ENCODE peak calls at places on chromosomes 1 and 21, in eight cellular contexts. P is hepatocyte, G is left ventricle myocardium inferior, H is IMR-90, M is esophagus squamous epithelium, X is GM23338, R is tibial artery, A is pancreas. N is an unnamed sample.

GRCh38 chr21:21268061-21268471 is 269.9 kb downstream of the NCAM2 start:
- DNase-seq in P (no peak), G (no peak), H (peak; percentile 4), M (no peak), X (no peak), R (no peak), A (no peak), N (no peak)

GRCh38 chr21:38351961-38352521 is 95.2 kb downstream of the KCNJ15 start:
- DNase-seq in P (no peak), G (no peak), H (peak; percentile 90), M (no peak), X (peak; percentile 45), R (no peak), A (no peak), N (peak; percentile 66)

GRCh38 chr1:7902478-7903084 is 38.1 kb downstream of the TNFRSF9 start:
- DNase-seq in P (peak; percentile 84), G (peak; percentile 52), H (peak; percentile 70), M (no peak), X (peak; percentile 96), R (peak; percentile 73), A (peak; percentile 68), N (peak; percentile 89)

GRCh38 chr1:119001181-119002018 is 13.3 kb upstream of the TBX15 start:
- DNase-seq in P (no peak), G (no peak), H (no peak), M (no peak), X (peak; percentile 60), R (peak; percentile 82), A (no peak), N (peak; percentile 67)

GRCh38 chr1:115323366-115324004 is 14.6 kb downstream of the NGF start:
- DNase-seq in P (peak; percentile 62), G (no peak), H (peak; percentile 76), M (no peak), X (no peak), R (no peak), A (no peak), N (no peak)

GRCh38 chr1:202107321-202107761 is 15.4 kb upstream of the GPR37L1 start:
- DNase-seq in P (no peak), G (peak; percentile 78), H (no peak), M (no peak), X (no peak), R (no peak), A (peak; percentile 93), N (peak; percentile 67)

GRCh38 chr1:81126989-81127571 is 673.7 kb upstream of the ADGRL2 start:
- DNase-seq in P (no peak), G (no peak), H (peak; percentile 49), M (no peak), X (no peak), R (no peak), A (no peak), N (no peak)

GRCh38 chr21:46127239-46128105 is 27.9 kb downstream of the FTCD start:
- DNase-seq in P (no peak), G (no peak), H (no peak), M (no peak), X (no peak), R (peak; percentile 62), A (peak; percentile 49), N (peak; percentile 44)

GRCh38 chr1:235304549-235305451 is 23.2 kb downstream of the ARID4B start:
- DNase-seq in P (no peak), G (no peak), H (peak; percentile 31), M (no peak), X (no peak), R (no peak), A (no peak), N (no peak)

GRCh38 chr1:183477986-183478781 is 5.9 kb downstream of the SMG7 start:
- DNase-seq in P (no peak), G (no peak), H (no peak), M (no peak), X (no peak), R (no peak), A (no peak), N (no peak)

GRCh38 chr1:53860967-53861411 is 22.9 kb upstream of the NDC1 start:
- DNase-seq in P (peak; percentile 82), G (no peak), H (peak; percentile 61), M (no peak), X (peak; percentile 88), R (no peak), A (no peak), N (peak; percentile 76)

GRCh38 chr1:6544831-6545230 is 9.5 kb downstream of the NOL9 start:
- DNase-seq in P (no peak), G (no peak), H (peak; percentile 80), M (no peak), X (no peak), R (no peak), A (no peak), N (no peak)

GRCh38 chr1:59298710-59299346 is 1.9 kb downstream of the FGGY start:
- DNase-seq in P (peak; percentile 35), G (no peak), H (peak; percentile 62), M (no peak), X (no peak), R (no peak), A (no peak), N (no peak)

GRCh38 chr1:47776554-47777156 is 220.5 kb downstream of the TRABD2B start:
- DNase-seq in P (no peak), G (no peak), H (no peak), M (no peak), X (peak; percentile 24), R (no peak), A (no peak), N (no peak)

GRCh38 chr21:43866659-43867331 is 1.8 kb downstream of the AGPAT3 start:
- DNase-seq in P (peak; percentile 80), G (no peak), H (no peak), M (no peak), X (no peak), R (no peak), A (peak; percentile 71), N (no peak)

GRCh38 chr1:223084466-223084865 is 58.6 kb downstream of the TLR5 start:
- DNase-seq in P (no peak), G (no peak), H (no peak), M (no peak), X (no peak), R (no peak), A (no peak), N (no peak)

GRCh38 chr1:111976332-111976731 is 13.1 kb downstream of the KCND3 start:
- DNase-seq in P (no peak), G (no peak), H (no peak), M (no peak), X (no peak), R (no peak), A (no peak), N (no peak)

GRCh38 chr21:45634511-45635183 is 8.9 kb upstream of the PCBP3 start:
- DNase-seq in P (no peak), G (no peak), H (peak; percentile 18), M (no peak), X (no peak), R (no peak), A (no peak), N (no peak)

GRCh38 chr1:52474807-52475206 is 70.4 kb downstream of the PRPF38A start:
- DNase-seq in P (no peak), G (no peak), H (no peak), M (no peak), X (no peak), R (no peak), A (no peak), N (no peak)

GRCh38 chr21:43340491-43341348 is 86.2 kb downstream of the SIK1 start:
- DNase-seq in P (peak; percentile 91), G (no peak), H (peak; percentile 95), M (no peak), X (no peak), R (no peak), A (no peak), N (peak; percentile 68)

DNA sequence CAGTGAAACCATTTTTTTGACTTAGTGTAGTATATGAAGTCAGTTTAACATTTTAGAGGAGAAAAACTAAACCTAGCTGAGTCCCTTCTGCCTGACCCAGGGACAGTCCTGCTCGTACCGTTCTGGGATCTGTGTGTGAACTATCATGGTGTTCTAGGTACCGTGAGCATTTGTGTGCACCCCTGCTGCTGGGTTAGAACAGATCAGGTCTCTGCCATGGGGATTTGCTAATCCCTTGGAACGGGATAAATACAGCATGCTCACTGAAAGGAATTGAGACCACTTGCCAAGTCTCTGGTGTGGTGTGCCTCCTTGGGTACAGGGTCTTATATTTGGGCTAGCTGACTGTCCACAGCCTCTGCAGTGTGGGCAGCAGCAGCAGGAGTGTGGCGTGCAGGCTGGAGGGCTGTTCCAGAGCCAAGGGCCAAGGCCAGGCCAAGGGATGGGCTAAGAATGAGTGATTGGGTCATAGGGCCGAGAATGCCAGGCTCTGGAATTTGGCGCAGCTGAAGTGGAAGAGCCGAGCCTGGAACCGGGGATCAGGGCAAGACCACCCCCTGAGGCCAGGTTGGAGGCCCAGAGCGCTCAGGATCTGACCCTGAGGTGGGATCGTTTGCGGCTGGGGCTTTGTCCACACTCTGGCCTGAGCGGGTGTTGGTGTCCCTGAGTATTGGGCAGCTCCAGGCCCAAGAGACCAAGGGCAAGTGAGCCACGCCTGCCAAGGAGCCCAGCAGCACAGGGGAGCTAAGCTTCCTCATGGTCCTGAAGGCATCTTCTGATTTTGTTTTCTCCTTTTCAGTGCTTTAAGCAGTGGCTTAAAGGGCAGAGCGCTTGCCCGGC is 66.3 kb downstream of the VPS26C start:
- DNase-seq in P (no peak), G (no peak), H (no peak), M (no peak), X (no peak), R (no peak), A (no peak), N (no peak)
- H3K36me3 ChIP-seq in P (no peaks in the 10 kb centered on the region), G (peaks cover 74% of the 10 kb centered on the region), H (peaks cover 38% of the 10 kb centered on the region), M (no peaks in the 10 kb centered on the region), X (no peaks in the 10 kb centered on the region), R (peaks cover 49% of the 10 kb centered on the region), A (peaks cover 6% of the 10 kb centered on the region), N (peaks cover 94% of the 10 kb centered on the region)

GRCh38 chr1:19010995-19011696 is 54.7 kb upstream of the IFFO2 start:
- DNase-seq in P (peak; percentile 95), G (peak; percentile 32), H (peak; percentile 97), M (no peak), X (no peak), R (peak; percentile 94), A (peak; percentile 79), N (peak; percentile 83)
- H3K4me3 ChIP-seq in P (no peak overlapping the region), G (no peak overlapping the region), H (no peak overlapping the region), M (peak overlapping the region; percentile 32), X (no peak overlapping the region), R (no peak overlapping the region), A (no peak overlapping the region), N (no peak overlapping the region)

DNA sequence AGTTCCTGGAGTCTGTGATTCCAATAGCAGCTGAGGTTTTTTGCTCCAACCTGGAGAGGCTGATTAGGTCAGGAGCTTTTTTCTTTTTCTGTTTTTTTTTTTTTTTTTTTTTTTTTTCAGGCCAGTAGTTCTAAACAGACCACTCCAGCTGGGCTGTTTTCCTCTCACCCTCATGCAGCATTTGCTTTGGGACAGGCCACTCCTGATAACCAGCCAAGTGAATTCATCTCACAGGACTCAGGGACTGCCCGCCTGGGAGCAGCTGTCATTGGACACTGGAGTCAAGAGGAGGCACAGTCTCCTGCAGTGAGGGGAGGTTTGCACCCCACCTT is 22.9 kb downstream of the PLXNA2 start:
- DNase-seq in P (no peak), G (no peak), H (no peak), M (no peak), X (no peak), R (peak; percentile 57), A (no peak), N (no peak)
- H3K4me1 ChIP-seq in P (peaks cover 6% of the 10 kb centered on the region), G (peaks cover 99% of the 10 kb centered on the region), H (peaks cover 26% of the 10 kb centered on the region), M (peaks cover 79% of the 10 kb centered on the region), X (no peaks in the 10 kb centered on the region), R (no peaks in the 10 kb centered on the region), A (peaks cover 17% of the 10 kb centered on the region), N (peaks cover 12% of the 10 kb centered on the region)

GRCh38 chr1:43981636-43982035 is 2.6 kb downstream of the B4GALT2 start:
- DNase-seq in P (no peak), G (no peak), H (no peak), M (no peak), X (no peak), R (no peak), A (no peak), N (no peak)
- H3K36me3 ChIP-seq in P (no peaks in the 10 kb centered on the region), G (peaks cover 21% of the 10 kb centered on the region), H (peaks cover 50% of the 10 kb centered on the region), M (peaks cover 9% of the 10 kb centered on the region), X (peaks cover 7% of the 10 kb centered on the region), R (peaks cover 9% of the 10 kb centered on the region), A (no peaks in the 10 kb centered on the region), N (peaks cover 26% of the 10 kb centered on the region)

GRCh38 chr1:227886503-227886961 is 61.2 kb downstream of the WNT9A start:
- DNase-seq in P (peak; percentile 68), G (no peak), H (no peak), M (no peak), X (peak; percentile 32), R (peak; percentile 54), A (no peak), N (peak; percentile 68)
- H3K4me3 ChIP-seq in P (no peak overlapping the region), G (peak overlapping the region; percentile 70), H (no peak overlapping the region), M (peak overlapping the region; percentile 74), X (peak overlapping the region; percentile 77), R (peak overlapping the region; percentile 53), A (no peak overlapping the region), N (no peak overlapping the region)

N was measured in endodermal cell.